ENCODE peak calls at places on chromosome 22, in ten cellular contexts. E is left lung; H is CD8-positive, alpha-beta memory T cell; W is CD4-positive, CD25-positive, alpha-beta regulatory T cell; K is uterus; Y is fibroblast of lung; P is tibial artery; U is body of pancreas; L is stomach; A is K562. T is an unnamed sample. For H3K4me1, the result is how much of the 10 kb centered on the place peaks cover.

GRCh38 chr22:41925783-41926460 is 684 bp downstream of the TNFRSF13C start:
- DNase-seq in E (peak), H (peak), W (peak), K (no peak), Y (peak), P (no peak), U (peak), L (peak), A (peak), T (peak)

GRCh38 chr22:41699264-41700104 is at the start of gene MEI1:
- DNase-seq in E (peak), H (peak), W (peak), K (peak), Y (peak), P (peak), U (peak), L (peak), A (no peak), T (peak)

GRCh38 chr22:48782817-48783511 is 1044.7 kb downstream of the BRD1 start:
- DNase-seq in E (no peak), H (no peak), W (no peak), K (no peak), Y (no peak), P (peak), U (no peak), L (no peak), A (peak), T (no peak)

GRCh38 chr22:29106839-29107238 is 34.0 kb downstream of the KREMEN1 start:
- DNase-seq in E (no peak), H (no peak), W (no peak), K (no peak), Y (no peak), P (no peak), U (no peak), L (no peak), A (no peak), T (no peak)

GRCh38 chr22:42676059-42676607 is 26.9 kb upstream of the CYB5R3 start:
- DNase-seq in E (no peak), H (no peak), W (no peak), K (peak), Y (no peak), P (no peak), U (no peak), L (no peak), A (no peak), T (no peak)

GRCh38 chr22:19848298-19849224 is 6.1 kb downstream of the GNB1L start:
- DNase-seq in E (peak), H (no peak), W (no peak), K (no peak), Y (peak), P (no peak), U (peak), L (peak), A (peak), T (peak)

GRCh38 chr22:42202669-42203068 is 67.8 kb downstream of the TCF20 start:
- DNase-seq in E (no peak), H (peak), W (peak), K (no peak), Y (peak), P (no peak), U (no peak), L (no peak), A (no peak), T (peak)

GRCh38 chr22:38513063-38513462 is 7.0 kb upstream of the DDX17 start:
- DNase-seq in E (no peak), H (peak), W (no peak), K (no peak), Y (no peak), P (no peak), U (no peak), L (no peak), A (peak), T (no peak)

GRCh38 chr22:20882855-20883254 is 24.0 kb downstream of the SNAP29 start:
- DNase-seq in E (no peak), H (no peak), W (no peak), K (no peak), Y (no peak), P (no peak), U (no peak), L (no peak), A (no peak), T (no peak)

GRCh38 chr22:40758390-40758789 is 60.8 kb downstream of the SLC25A17 start:
- DNase-seq in E (no peak), H (no peak), W (no peak), K (no peak), Y (no peak), P (no peak), U (no peak), L (no peak), A (no peak), T (no peak)

GRCh38 chr22:47154621-47155081 is 392.2 kb downstream of the TBC1D22A start:
- DNase-seq in E (no peak), H (no peak), W (no peak), K (peak), Y (peak), P (no peak), U (peak), L (peak), A (no peak), T (no peak)

DNA sequence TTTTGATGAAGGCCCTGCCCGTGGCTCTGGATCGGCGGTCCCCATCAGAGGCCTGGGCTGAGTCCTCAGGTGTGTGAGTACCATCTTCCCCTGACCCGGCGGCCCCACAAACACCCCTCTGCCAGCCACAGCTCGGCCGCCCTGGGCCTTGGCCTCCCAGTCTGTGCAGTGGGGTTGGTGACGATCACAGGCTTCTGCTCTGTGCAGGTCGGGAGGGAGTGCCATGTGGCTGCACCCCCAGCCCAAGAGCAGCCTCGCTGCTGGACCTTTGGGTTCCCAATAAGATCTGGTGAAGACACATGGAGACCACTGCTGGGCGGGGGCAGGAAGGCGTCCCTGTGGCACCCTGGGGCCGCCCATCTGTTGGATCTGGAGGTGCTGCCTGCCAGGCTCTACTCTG is 47.1 kb upstream of the PPARA start:
- DNase-seq in E (no peak), H (no peak), W (no peak), K (no peak), Y (no peak), P (no peak), U (no peak), L (no peak), A (no peak), T (no peak)
- H3K4me1 ChIP-seq in E (under half), H (under half), W (under half), K (half or more), Y (half or more), P (half or more), U (half or more), L (half or more), A (under half), T (under half)

DNA sequence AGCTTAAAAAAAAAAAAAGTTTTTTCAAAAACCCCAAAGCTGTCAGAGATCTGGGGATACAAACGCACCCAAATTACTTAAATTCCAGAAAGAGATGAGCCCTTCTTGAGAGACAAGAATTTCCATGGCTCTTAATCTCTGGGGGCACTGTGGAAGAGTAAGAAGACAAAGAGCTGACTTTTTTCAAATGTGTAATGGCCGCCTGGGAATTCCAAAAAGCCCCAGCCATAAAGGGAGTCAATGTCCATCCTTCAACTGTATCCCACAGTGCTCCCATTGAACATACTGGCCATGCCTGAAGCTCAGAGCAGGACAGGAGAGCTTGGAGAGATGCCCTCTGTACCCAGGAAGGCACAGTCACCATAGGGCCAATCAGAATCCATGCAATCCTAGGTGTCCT is 37.4 kb upstream of the ASPHD2 start:
- DNase-seq in E (no peak), H (no peak), W (no peak), K (no peak), Y (no peak), P (no peak), U (no peak), L (no peak), A (no peak), T (no peak)
- H3K4me1 ChIP-seq in E (under half), H (under half), W (under half), K (under half), Y (under half), P (under half), U (under half), L (under half), A (under half), T (under half)

DNA sequence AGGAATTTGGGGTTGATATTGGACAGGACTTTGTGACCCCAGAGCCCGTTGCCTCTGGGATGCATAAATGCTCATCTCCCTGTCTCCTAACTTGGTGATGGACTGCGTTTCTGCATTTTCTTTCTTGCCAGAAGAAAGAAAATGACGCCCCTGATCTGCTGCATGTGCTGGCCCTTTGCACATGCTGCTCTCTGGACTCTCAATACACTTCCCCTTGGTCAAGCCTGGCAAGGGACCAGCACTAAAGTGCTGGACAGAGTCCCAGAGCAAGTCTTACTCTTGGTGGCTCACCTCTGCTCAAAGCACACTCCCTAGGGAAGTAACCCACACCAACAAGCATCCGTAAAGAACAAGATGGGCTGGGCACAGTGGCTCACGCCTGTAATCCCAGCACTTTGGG is 40.7 kb downstream of the MYH9 start:
- DNase-seq in E (no peak), H (no peak), W (no peak), K (no peak), Y (peak), P (peak), U (peak), L (peak), A (no peak), T (no peak)
- H3K4me1 ChIP-seq in E (under half), H (half or more), W (half or more), K (under half), Y (under half), P (half or more), U (half or more), L (half or more), A (under half), T (under half)

DNA sequence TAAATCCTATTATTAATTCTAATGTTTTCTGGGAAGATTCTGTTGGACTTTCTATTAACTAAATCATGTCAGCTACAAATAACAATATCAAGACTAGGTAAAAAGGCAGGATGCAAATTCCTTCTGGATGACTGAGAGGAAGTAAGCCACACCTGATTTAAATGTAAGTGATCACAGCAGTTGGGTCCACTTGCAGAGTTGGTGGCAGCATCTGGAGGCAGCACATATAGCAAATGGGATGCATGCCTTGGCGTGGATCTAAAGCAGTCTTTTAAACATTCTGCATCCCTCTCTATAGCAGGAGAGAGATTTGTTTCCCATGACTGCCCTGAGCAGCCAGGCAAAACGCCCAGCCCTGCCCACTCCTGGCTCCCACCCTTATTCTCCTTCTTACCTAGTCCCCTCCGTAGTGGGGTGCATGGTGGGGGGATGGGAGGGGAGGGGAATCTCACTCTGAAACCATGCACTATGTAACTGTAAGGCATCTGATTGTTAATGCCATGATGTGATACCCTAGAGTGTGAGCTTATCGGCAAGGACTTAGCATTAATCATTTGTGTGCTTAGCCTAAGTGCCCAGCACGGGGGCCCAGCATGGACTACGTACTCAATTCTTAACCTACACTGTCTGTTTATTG is 130.3 kb downstream of the EFCAB6 start:
- DNase-seq in E (no peak), H (no peak), W (no peak), K (no peak), Y (no peak), P (no peak), U (no peak), L (no peak), A (no peak), T (no peak)
- H3K4me1 ChIP-seq in E (under half), H (under half), W (under half), K (under half), Y (under half), P (under half), U (under half), L (under half), A (under half), T (under half)

GRCh38 chr22:30114356-30114755 is 34.1 kb downstream of the HORMAD2 start:
- DNase-seq in E (no peak), H (no peak), W (no peak), K (no peak), Y (no peak), P (no peak), U (no peak), L (no peak), A (no peak), T (no peak)

GRCh38 chr22:30113494-30113893 is 33.2 kb downstream of the HORMAD2 start:
- DNase-seq in E (no peak), H (no peak), W (no peak), K (no peak), Y (no peak), P (no peak), U (no peak), L (no peak), A (no peak), T (no peak)

GRCh38 chr22:30115705-30116104 is 35.4 kb downstream of the HORMAD2 start:
- DNase-seq in E (no peak), H (no peak), W (no peak), K (no peak), Y (no peak), P (no peak), U (no peak), L (no peak), A (no peak), T (no peak)

GRCh38 chr22:30117256-30117655 is 37.0 kb downstream of the HORMAD2 start:
- DNase-seq in E (no peak), H (no peak), W (no peak), K (no peak), Y (no peak), P (no peak), U (no peak), L (no peak), A (no peak), T (no peak)

DNA sequence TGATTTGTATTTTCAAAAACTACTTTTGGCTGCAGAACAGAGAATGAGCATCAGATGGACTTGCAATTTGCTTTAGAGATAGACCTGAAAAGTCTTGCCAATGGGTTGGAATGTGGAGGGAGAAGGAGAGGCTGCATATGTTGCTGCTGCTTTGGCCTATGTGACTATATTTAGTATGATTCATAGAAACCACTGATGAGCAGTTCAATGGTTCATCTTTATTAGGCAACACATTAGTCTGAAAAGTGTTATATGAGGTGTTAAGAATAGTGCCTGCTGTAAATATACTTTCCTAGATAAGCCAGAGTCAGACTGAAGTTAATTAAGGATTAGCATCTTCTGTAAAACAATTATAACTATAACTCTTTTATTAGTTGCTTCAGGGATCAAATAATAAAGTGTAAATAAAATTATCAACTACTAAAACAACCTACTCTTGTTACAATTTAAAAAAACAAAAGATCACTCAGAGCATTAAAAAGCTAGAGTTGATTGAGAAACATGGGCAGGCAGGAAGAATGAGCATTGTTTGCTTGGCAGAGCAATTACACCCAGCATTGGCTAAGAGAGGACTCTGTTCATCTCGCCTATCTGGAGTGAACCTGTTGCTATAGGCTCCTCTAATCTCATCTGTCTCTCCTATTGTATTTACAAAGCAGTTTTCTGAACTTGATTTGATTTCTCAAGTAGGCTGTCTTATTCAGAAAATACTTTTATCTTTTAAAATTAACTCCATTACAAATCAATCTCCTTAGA is 36.3 kb downstream of the HORMAD2 start:
- DNase-seq in E (no peak), H (no peak), W (no peak), K (no peak), Y (peak), P (no peak), U (no peak), L (no peak), A (no peak), T (peak)
- H3K4me1 ChIP-seq in E (under half), H (under half), W (under half), K (under half), Y (under half), P (under half), U (under half), L (under half), A (under half), T (under half)

DNA sequence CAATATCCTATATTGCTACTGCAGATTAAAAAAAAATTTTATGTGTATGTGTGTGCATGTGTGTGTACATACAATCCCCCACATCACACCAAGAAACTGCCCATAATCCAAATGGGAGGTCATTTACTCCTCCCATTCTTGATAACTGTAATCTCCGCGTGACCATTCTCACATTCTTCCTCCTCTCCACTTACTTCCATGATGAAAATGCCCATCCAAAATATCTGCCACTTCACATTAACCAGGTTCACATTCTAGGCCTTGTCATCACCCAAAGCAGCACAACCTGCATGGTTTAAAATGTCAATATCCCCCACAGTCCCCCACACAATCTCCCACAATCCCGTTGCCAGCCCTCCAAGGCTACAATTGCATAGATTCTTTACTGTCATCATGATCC is 149.6 kb downstream of the LARGE1 start:
- DNase-seq in E (no peak), H (no peak), W (no peak), K (no peak), Y (no peak), P (no peak), U (no peak), L (no peak), A (no peak), T (no peak)
- H3K4me1 ChIP-seq in E (under half), H (under half), W (under half), K (under half), Y (under half), P (under half), U (under half), L (under half), A (under half), T (under half)

GRCh38 chr22:50299724-50300619 is 7.5 kb downstream of the PLXNB2 start:
- DNase-seq in E (no peak), H (no peak), W (no peak), K (no peak), Y (no peak), P (no peak), U (no peak), L (peak), A (no peak), T (peak)
- H3K4me1 ChIP-seq in E (half or more), H (under half), W (under half), K (half or more), Y (half or more), P (half or more), U (half or more), L (half or more), A (half or more), T (under half)